ENCODE peak calls at places on chromosome 1, in seven cellular contexts. M is heart left ventricle, D is mammary epithelial cell, E is adrenal gland, V is cardiac muscle cell, A is kidney, J is IMR-90. B is an unnamed sample.

GRCh38 chr1:172069535-172069934 is 228.2 kb downstream of the DNM3 start:
- DNase-seq in E (no peak), A (no peak), J (peak; percentile 24), D (no peak), M (no peak), V (peak; percentile 59), B (no peak)

GRCh38 chr1:35261412-35262120 is 6.9 kb upstream of the ZMYM4 start:
- DNase-seq in E (no peak), M (no peak), V (no peak), J (no peak), A (no peak), D (no peak), B (no peak)

GRCh38 chr1:14666376-14666775 is 67.9 kb downstream of the KAZN start:
- DNase-seq in M (no peak), A (no peak), V (no peak), J (no peak), D (peak; percentile 62), E (no peak), B (no peak)

GRCh38 chr1:223067914-223068313 is 75.1 kb downstream of the TLR5 start:
- DNase-seq in E (no peak), A (no peak), V (no peak), M (no peak), D (no peak), J (no peak), B (no peak)

GRCh38 chr1:29332204-29332603 is 95.9 kb downstream of the PTPRU start:
- DNase-seq in E (no peak), V (peak; percentile 56), J (peak; percentile 21), M (no peak), A (no peak), D (peak; percentile 14), B (no peak)

GRCh38 chr1:42335809-42336518 is 929 bp upstream of the FOXJ3 start:
- DNase-seq in M (no peak), A (no peak), J (peak; percentile 45), V (peak; percentile 77), D (peak; percentile 71), E (peak; percentile 21), B (no peak)

GRCh38 chr1:61269648-61270047 is 187.3 kb downstream of the NFIA start:
- DNase-seq in D (no peak), E (no peak), V (no peak), J (no peak), A (no peak), M (no peak), B (no peak)

GRCh38 chr1:85343213-85343611 is 66.8 kb upstream of the BCL10 start:
- DNase-seq in J (no peak), M (no peak), E (peak; percentile 43), V (peak; percentile 37), D (no peak), A (no peak), B (no peak)

GRCh38 chr1:53139911-53140310 is 2.5 kb downstream of the SLC1A7 start:
- DNase-seq in A (no peak), V (peak; percentile 66), D (no peak), J (peak; percentile 66), M (no peak), E (no peak), B (no peak)

GRCh38 chr1:185435696-185436379 is 118.8 kb upstream of the IVNS1ABP start:
- DNase-seq in D (no peak), M (no peak), A (no peak), J (no peak), E (no peak), V (no peak), B (no peak)

GRCh38 chr1:153616144-153616884 is at the start of gene S100A14:
- DNase-seq in V (no peak), D (peak; percentile 93), J (no peak), E (no peak), M (no peak), A (peak; percentile 94), B (peak; percentile 96)

GRCh38 chr1:219113261-219113660 is 60.4 kb upstream of the LYPLAL1 start:
- DNase-seq in M (no peak), V (no peak), D (no peak), A (no peak), E (no peak), J (peak; percentile 24), B (no peak)

GRCh38 chr1:30511106-30511505 is 212.3 kb downstream of the MATN1 start:
- DNase-seq in E (no peak), J (no peak), D (no peak), A (no peak), V (no peak), M (no peak), B (no peak)

GRCh38 chr1:114310771-114311251 is 157.1 kb upstream of the SYT6 start:
- DNase-seq in D (no peak), J (peak; percentile 75), E (no peak), M (no peak), V (peak; percentile 97), A (no peak), B (no peak)

GRCh38 chr1:147504801-147505303 is 36.4 kb upstream of the BCL9 start:
- DNase-seq in V (peak; percentile 44), A (no peak), D (no peak), J (peak; percentile 15), M (no peak), E (no peak), B (no peak)

GRCh38 chr1:63000508-63000907 is 216.6 kb downstream of the ATG4C start:
- DNase-seq in A (no peak), J (no peak), E (no peak), M (no peak), V (no peak), D (no peak), B (no peak)

GRCh38 chr1:208135354-208135753 is 108.8 kb downstream of the PLXNA2 start:
- DNase-seq in V (peak; percentile 50), M (no peak), J (peak; percentile 8), E (no peak), D (peak; percentile 52), A (no peak), B (no peak)

GRCh38 chr1:6056549-6056948 is 10.9 kb downstream of the KCNAB2 start:
- DNase-seq in D (no peak), E (peak; percentile 26), V (no peak), M (no peak), J (no peak), A (no peak), B (no peak)

GRCh38 chr1:10712568-10712967 is 83.9 kb downstream of the CASZ1 start:
- DNase-seq in M (no peak), E (no peak), J (no peak), A (no peak), V (no peak), D (no peak), B (no peak)

GRCh38 chr1:160855181-160855981 is 7.3 kb downstream of the CD244 start:
- DNase-seq in V (no peak), J (no peak), M (no peak), D (no peak), E (no peak), A (no peak), B (no peak)
- H3K4me1 ChIP-seq in V (no peaks in the 10 kb centered on the region), J (no peaks in the 10 kb centered on the region), M (no peaks in the 10 kb centered on the region), D (no peaks in the 10 kb centered on the region), E (no peaks in the 10 kb centered on the region), A (no peaks in the 10 kb centered on the region), B (peaks cover 4% of the 10 kb centered on the region)

GRCh38 chr1:4961935-4962645 is 307.7 kb downstream of the AJAP1 start:
- DNase-seq in A (no peak), D (no peak), M (no peak), E (peak; percentile 42), J (no peak), V (no peak), B (no peak)

GRCh38 chr1:4964634-4965345 is 310.4 kb downstream of the AJAP1 start:
- DNase-seq in V (no peak), E (no peak), J (no peak), M (no peak), D (no peak), A (no peak), B (no peak)

GRCh38 chr1:4965346-4965726 is 310.9 kb downstream of the AJAP1 start:
- DNase-seq in D (no peak), E (no peak), A (no peak), J (no peak), M (no peak), V (no peak), B (no peak)

GRCh38 chr1:4962836-4963235 is 308.4 kb downstream of the AJAP1 start:
- DNase-seq in M (no peak), A (no peak), D (no peak), V (no peak), E (no peak), J (no peak), B (no peak)

GRCh38 chr1:4963251-4963650 is 308.8 kb downstream of the AJAP1 start:
- DNase-seq in M (no peak), A (no peak), E (peak; percentile 79), D (no peak), V (no peak), J (no peak), B (no peak)
- TF ChIP-seq CTCF in M (no peak), A (no peak), E (no peak), D (no peak), V (no peak), J (no peak), B (no peak)

DNA sequence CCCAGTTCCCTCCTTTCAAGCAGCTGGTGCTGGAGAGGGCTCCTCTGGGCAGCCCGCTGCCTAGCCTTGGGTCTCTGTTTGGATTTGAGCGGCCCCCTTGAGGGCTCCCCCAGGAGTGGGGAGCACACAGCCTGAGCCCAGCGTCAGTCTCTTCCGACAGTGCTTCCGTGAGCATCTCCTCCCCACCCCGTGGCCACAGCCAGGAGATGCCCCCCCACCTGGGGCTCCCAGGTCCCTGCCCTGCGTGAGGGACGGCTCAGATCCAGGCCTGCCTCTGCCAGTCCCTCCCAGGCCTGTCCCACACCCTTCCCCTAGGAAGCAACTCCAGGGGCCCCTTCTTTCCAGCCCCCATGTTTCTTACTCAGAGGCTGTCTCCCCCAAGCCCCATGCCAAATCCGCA is 3.5 kb downstream of the SAMD11 start:
- DNase-seq in A (no peak), V (no peak), D (no peak), M (no peak), J (no peak), E (no peak), B (no peak)
- H3K4me1 ChIP-seq in A (no peaks in the 10 kb centered on the region), V (peaks cover 11% of the 10 kb centered on the region), D (peaks cover 22% of the 10 kb centered on the region), M (peaks cover 35% of the 10 kb centered on the region), J (peaks cover 5% of the 10 kb centered on the region), E (peaks cover 3% of the 10 kb centered on the region), B (peaks cover 19% of the 10 kb centered on the region)

DNA sequence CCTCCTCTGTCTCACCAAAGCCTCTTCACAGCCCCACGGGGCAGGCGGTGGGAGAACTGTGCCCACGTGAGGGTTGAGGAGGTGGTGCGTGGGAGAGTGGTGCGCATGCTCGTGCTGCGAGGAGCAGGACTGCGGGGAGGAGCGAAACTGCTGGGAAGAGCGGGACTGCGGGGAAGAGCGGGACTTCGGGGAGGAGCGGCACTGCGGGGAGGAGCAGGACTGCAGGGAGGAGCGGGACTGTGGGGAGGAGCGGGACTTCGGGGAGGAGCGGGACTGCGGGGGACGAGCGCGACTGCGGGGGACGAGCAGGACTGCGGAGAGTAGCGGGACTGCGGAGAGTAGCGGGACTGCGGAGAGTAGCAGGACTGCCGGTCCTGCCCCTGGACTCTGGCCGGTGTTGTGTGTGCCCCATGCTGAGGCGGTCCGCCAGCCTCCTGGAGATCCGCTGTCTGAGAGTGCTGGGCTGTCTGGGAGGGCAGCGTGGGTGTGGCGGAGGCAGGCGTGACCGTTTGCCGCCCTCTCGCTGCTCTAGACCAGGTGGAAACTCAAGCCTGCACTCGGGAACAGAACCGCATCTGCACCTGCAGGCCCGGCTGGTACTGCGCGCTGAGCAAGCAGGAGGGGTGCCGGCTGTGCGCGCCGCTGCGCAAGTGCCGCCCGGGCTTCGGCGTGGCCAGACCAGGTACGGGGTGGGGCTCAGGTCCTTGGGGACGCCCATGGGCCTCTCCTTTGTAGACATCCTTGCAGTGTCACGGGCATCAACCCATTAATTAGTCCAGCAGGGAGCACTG is 24.6 kb downstream of the TNFRSF1B start:
- DNase-seq in M (no peak), A (no peak), D (no peak), V (no peak), E (no peak), J (no peak), B (no peak)
- TF ChIP-seq CTCF in M (no peak), A (no peak), D (no peak), V (no peak), E (no peak), J (no peak), B (no peak)

GRCh38 chr1:93773049-93773838 is 91.6 kb upstream of the BCAR3 start:
- DNase-seq in V (no peak), J (no peak), E (no peak), D (no peak), A (no peak), M (no peak), B (no peak)
- H3K4me1 ChIP-seq in V (no peaks in the 10 kb centered on the region), J (peaks cover 7% of the 10 kb centered on the region), E (no peaks in the 10 kb centered on the region), D (peaks cover 75% of the 10 kb centered on the region), A (no peaks in the 10 kb centered on the region), M (peaks cover 17% of the 10 kb centered on the region), B (no peaks in the 10 kb centered on the region)

B was measured in mucosa of descending colon.